ENCODE peak calls at places on chromosomes 2 and 18, in five cellular contexts. V is upper lobe of right lung, O is stomach, J is D721Med, I is pancreas. L is an unnamed sample.

GRCh38 chr2:151553-152328 is 105.4 kb upstream of the FAM110C start:
- DNase-seq in J (no peak), I (no peak), O (no peak), V (no peak), L (no peak)

GRCh38 chr2:150530168-150530567 is 42.7 kb upstream of the RND3 start:
- DNase-seq in J (no peak), V (no peak), O (no peak), I (no peak), L (no peak)

GRCh38 chr2:25341031-25341727 is 546 bp downstream of the DNMT3A start:
- DNase-seq in I (no peak), O (peak; percentile 34), V (no peak), J (no peak), L (no peak)

GRCh38 chr18:53544926-53545325 is 679.5 kb downstream of the MBD2 start:
- DNase-seq in I (no peak), J (no peak), O (no peak), V (no peak), L (no peak)

GRCh38 chr2:5696741-5697521 is 4.7 kb downstream of the SOX11 start:
- DNase-seq in V (no peak), J (no peak), I (peak; percentile 50), O (no peak), L (no peak)

GRCh38 chr2:225670111-225670974 is 270.8 kb downstream of the NYAP2 start:
- DNase-seq in V (no peak), J (no peak), I (no peak), O (no peak), L (peak; percentile 7)

GRCh38 chr2:181305151-181306123 is 151.7 kb upstream of the ITGA4 start:
- DNase-seq in V (no peak), I (no peak), O (no peak), J (no peak), L (no peak)

GRCh38 chr2:46547223-46548102 is 68.1 kb downstream of the TMEM247 start:
- DNase-seq in O (no peak), V (no peak), I (no peak), J (no peak), L (no peak)

GRCh38 chr18:12883003-12883683 is 894 bp downstream of the PTPN2 start:
- DNase-seq in I (no peak), J (no peak), V (no peak), O (peak; percentile 37), L (no peak)

GRCh38 chr2:38178142-38178541 is 102.2 kb upstream of the CYP1B1 start:
- DNase-seq in J (no peak), V (no peak), O (no peak), I (no peak), L (no peak)

GRCh38 chr2:53572696-53573095 is 194.9 kb upstream of the CHAC2 start:
- DNase-seq in V (no peak), O (no peak), I (no peak), J (no peak), L (no peak)

GRCh38 chr2:182368446-182368845 is 58.4 kb downstream of the PDE1A start:
- DNase-seq in O (no peak), J (no peak), I (no peak), V (no peak), L (no peak)

GRCh38 chr2:7225848-7226247 is 308.6 kb downstream of the RNF144A start:
- DNase-seq in J (no peak), O (no peak), V (no peak), I (no peak), L (peak; percentile 2)

GRCh38 chr2:237726401-237726830 is 72.2 kb upstream of the RBM44 start:
- DNase-seq in I (no peak), J (no peak), V (no peak), O (peak; percentile 65), L (peak; percentile 40)

GRCh38 chr2:231613655-231614558 is 21.2 kb downstream of the TEX44 start:
- DNase-seq in V (peak; percentile 90), O (peak; percentile 87), I (peak; percentile 85), J (no peak), L (peak; percentile 72)
- TF ChIP-seq CTCF in V (peak; percentile 46), O (no peak), I (no peak), J (no peak), L (peak; percentile 52)

DNA sequence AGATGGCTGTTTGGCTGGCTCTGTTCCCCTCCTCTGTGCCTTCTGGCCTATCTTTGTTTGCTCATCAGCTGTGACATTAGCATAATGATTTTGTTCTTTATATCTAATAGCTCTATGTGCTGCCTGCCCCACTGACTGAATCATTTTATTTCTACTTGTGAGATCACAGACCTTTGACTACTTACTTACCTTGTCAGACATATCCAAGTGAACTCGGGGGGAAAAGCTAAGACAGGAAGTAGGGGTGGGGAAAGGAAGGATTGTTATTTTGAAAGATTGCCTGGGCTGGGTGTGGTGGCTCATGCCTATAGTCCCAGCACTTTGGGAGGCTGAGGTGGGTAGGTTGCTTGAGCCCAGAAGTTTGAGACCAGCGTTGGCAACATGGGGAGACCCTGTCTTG is 104.2 kb downstream of the ASAP2 start:
- DNase-seq in I (no peak), V (no peak), J (no peak), O (no peak), L (peak; percentile 46)
- TF ChIP-seq CTCF in I (no peak), V (no peak), J (no peak), O (no peak), L (no peak)

GRCh38 chr2:41827354-41827971 is 220.4 kb upstream of the PKDCC start:
- DNase-seq in O (no peak), V (no peak), I (no peak), J (no peak), L (no peak)
- TF ChIP-seq CTCF in O (no peak), V (no peak), I (no peak), J (no peak), L (no peak)

GRCh38 chr2:227880460-227880859 is 9.0 kb downstream of the DAW1 start:
- DNase-seq in J (no peak), O (no peak), V (no peak), I (no peak), L (no peak)

GRCh38 chr2:227881866-227882517 is 10.6 kb downstream of the DAW1 start:
- DNase-seq in V (no peak), J (no peak), I (no peak), O (no peak), L (no peak)

GRCh38 chr2:227889336-227889735 is 17.9 kb downstream of the DAW1 start:
- DNase-seq in I (no peak), V (no peak), J (no peak), O (no peak), L (peak; percentile 64)

GRCh38 chr2:227888289-227888688 is 16.9 kb downstream of the DAW1 start:
- DNase-seq in J (no peak), O (no peak), I (no peak), V (peak; percentile 58), L (no peak)

DNA sequence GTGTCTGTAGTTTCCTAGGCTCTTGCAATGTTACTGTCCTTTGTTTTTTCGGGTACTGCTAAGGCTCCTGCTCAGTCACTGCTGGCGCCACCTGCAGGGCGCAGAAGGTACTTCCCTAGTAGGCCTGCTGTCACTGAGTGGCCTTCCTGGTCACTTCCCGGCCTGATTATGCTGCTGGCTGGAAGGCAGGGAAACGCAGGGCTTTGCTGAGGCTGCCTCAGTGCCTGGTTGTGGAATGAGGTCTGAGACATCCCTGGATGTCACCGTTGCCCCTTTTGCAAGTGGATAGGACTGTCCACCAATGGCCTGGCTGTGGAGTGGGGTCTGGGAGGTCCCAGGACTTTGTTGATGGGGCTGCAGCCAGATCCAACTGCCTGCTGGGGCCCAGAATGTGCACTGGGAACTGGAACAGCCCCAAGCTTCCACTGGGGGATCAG is 13.1 kb downstream of the DAW1 start:
- DNase-seq in I (peak; percentile 90), O (peak; percentile 86), V (peak; percentile 89), J (peak; percentile 31), L (no peak)
- TF ChIP-seq CTCF in I (peak; percentile 84), O (no peak), V (peak; percentile 86), J (peak; percentile 60), L (peak; percentile 81)

GRCh38 chr2:15028406-15028805 is 395.9 kb downstream of the LRATD1 start:
- DNase-seq in I (no peak), O (no peak), J (no peak), V (no peak), L (no peak)

GRCh38 chr2:15034246-15034645 is 401.7 kb downstream of the LRATD1 start:
- DNase-seq in V (no peak), O (no peak), J (no peak), I (no peak), L (no peak)

GRCh38 chr2:15034860-15035259 is 402.3 kb downstream of the LRATD1 start:
- DNase-seq in O (no peak), I (no peak), V (no peak), J (no peak), L (no peak)

GRCh38 chr2:15031745-15032240 is 399.3 kb downstream of the LRATD1 start:
- DNase-seq in J (no peak), I (no peak), V (no peak), O (no peak), L (no peak)
- TF ChIP-seq CTCF in J (no peak), I (no peak), V (no peak), O (no peak), L (no peak)

DNA sequence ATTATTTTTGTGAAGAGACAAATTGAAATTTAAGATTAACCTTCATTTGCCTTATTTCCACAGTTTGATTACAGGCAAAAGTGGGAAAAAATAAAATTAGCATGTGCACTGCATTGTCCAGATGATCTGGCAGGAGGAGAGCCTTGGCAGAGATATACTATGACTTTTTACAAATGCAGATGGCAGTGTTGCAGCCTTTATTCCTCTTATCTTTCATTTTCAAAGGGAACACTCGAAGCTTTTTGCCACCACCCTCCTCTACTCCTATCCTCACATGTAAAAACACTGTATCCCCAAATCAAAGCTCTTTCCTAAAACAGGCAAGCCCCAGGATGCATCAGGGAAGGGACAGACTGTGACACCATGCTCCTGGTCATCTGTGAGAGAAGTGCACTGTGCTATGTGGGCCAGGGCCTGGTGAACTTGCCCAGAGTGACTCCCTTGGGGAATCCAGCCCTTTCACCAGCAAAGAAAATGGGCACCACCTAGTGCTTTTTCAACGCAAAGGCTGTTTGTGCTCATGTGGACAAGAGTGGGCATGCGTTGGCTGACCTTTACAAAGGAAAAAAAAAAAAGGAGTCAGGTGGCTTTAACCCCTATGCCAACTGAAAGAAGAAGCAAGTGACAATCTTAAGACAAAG is 74.7 kb upstream of the ETAA1 start:
- DNase-seq in J (no peak), I (peak; percentile 39), O (no peak), V (no peak), L (no peak)
- TF ChIP-seq CTCF in J (peak; percentile 69), I (peak; percentile 41), O (no peak), V (peak; percentile 27), L (peak; percentile 72)

L was measured in foreskin keratinocyte.